ENCODE peak calls at places on chromosome 12, in eight cellular contexts. W is nephron progenitor cell, E is IMR-90, I is testis, P is cardiac fibroblast, D is GM06990, N is fibroblast of pulmonary artery, C is HFF-Myc. F is an unnamed sample.
A peak's percentile ranks its signal among the peaks of the same experiment; 100 is the strongest.

GRCh38 chr12:56487448-56488040 is 417 bp downstream of the GLS2 start:
- DNase-seq in W (peak; percentile 57), E (no peak), I (peak; percentile 34), P (peak; percentile 13), D (peak; percentile 47), N (peak; percentile 6), C (no peak), F (peak; percentile 36)

GRCh38 chr12:94622475-94622874 is 27.9 kb downstream of the TMCC3 start:
- DNase-seq in W (no peak), E (no peak), I (no peak), P (peak; percentile 55), D (no peak), N (peak; percentile 47), C (no peak), F (no peak)

GRCh38 chr12:93591137-93591868 is 18.8 kb downstream of the SOCS2 start:
- DNase-seq in W (peak; percentile 55), E (peak; percentile 87), I (peak; percentile 85), P (peak; percentile 83), D (peak; percentile 45), N (peak; percentile 84), C (peak; percentile 45), F (peak; percentile 59)

GRCh38 chr12:93624595-93625294 is 52.3 kb downstream of the SOCS2 start:
- DNase-seq in W (no peak), E (peak; percentile 98), I (no peak), P (peak; percentile 90), D (peak; percentile 46), N (peak; percentile 93), C (peak; percentile 93), F (peak; percentile 41)

GRCh38 chr12:78096909-78097597 is 266.4 kb downstream of the NAV3 start:
- DNase-seq in W (no peak), E (peak; percentile 69), I (no peak), P (peak; percentile 82), D (no peak), N (peak; percentile 74), C (peak; percentile 56), F (no peak)

GRCh38 chr12:102299731-102300130 is 102.1 kb upstream of the PMCH start:
- DNase-seq in W (no peak), E (no peak), I (no peak), P (no peak), D (no peak), N (no peak), C (no peak), F (no peak)

GRCh38 chr12:9721394-9722092 is 11.4 kb downstream of the CLECL1 start:
- DNase-seq in W (no peak), E (peak; percentile 3), I (no peak), P (peak; percentile 28), D (no peak), N (peak; percentile 41), C (peak; percentile 4), F (peak; percentile 47)

GRCh38 chr12:69732088-69732487 is 6.6 kb upstream of the RAB3IP start:
- DNase-seq in W (no peak), E (no peak), I (no peak), P (no peak), D (no peak), N (peak; percentile 22), C (no peak), F (no peak)

GRCh38 chr12:11822071-11822818 is 172.8 kb downstream of the ETV6 start:
- DNase-seq in W (no peak), E (peak; percentile 87), I (no peak), P (no peak), D (peak; percentile 54), N (peak; percentile 71), C (no peak), F (peak; percentile 57)

GRCh38 chr12:41917827-41918445 is 226.7 kb downstream of the GXYLT1 start:
- DNase-seq in W (no peak), E (no peak), I (no peak), P (peak; percentile 15), D (no peak), N (peak; percentile 18), C (no peak), F (no peak)

GRCh38 chr12:62827042-62827441 is 107.9 kb downstream of the PPM1H start:
- DNase-seq in W (no peak), E (no peak), I (no peak), P (no peak), D (no peak), N (no peak), C (no peak), F (no peak)
- TF ChIP-seq CTCF in W (no peak), E (no peak), I (no peak), P (peak; percentile 13), D (peak; percentile 11), N (no peak), C (peak; percentile 11), F (no peak)

DNA sequence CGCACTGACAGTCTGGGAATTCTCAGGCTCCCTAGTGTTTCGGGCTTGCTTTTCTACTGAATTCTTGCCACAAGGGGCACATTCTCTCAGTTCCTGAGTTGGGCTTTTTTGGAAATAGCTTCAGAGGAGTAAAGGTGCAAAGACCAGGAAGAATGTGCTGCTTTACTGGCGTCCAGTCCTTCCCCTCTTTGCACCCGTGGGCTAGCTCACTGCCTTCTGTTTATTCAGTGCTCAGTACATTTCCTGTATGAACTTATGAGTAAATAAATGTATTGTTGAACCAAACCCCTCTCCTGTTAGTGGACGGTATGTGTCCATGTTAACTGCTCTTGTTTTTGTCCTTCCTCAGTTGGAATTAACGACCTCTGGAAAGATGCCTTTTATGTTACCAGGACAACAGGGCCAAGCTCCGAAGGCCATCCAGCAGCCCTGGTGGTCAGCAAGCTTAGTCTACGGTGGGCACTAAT is 24.0 kb downstream of the GSG1 start:
- DNase-seq in W (no peak), E (no peak), I (no peak), P (no peak), D (no peak), N (no peak), C (no peak), F (no peak)
- TF ChIP-seq CTCF in W (no peak), E (no peak), I (no peak), P (peak; percentile 3), D (no peak), N (peak; percentile 1), C (no peak), F (no peak)

DNA sequence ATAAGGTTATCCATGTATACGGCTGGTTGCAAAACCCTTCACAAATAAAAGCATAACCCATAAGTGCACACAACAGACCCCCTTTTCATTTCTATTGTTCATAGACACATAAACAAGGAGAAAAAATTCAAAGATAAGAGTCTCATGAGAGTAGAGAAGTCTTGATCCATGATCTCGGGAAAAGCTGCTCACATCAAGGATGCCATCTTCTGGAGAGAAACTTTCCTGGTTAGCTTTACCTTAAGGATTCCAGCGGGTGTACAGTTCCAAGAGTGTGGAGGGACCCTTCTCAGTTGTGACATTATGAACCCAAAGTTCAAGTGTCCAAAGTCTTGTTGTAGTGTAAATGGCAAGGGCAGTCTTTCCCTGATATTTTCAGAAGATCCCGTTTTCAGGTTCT is 144.5 kb downstream of the LLPH start:
- DNase-seq in W (no peak), E (no peak), I (no peak), P (peak; percentile 37), D (no peak), N (peak; percentile 38), C (no peak), F (no peak)
- TF ChIP-seq CTCF in W (no peak), E (no peak), I (no peak), P (no peak), D (no peak), N (peak; percentile 21), C (no peak), F (no peak)

GRCh38 chr12:91991397-91992187 is 154.1 kb downstream of the BTG1 start:
- DNase-seq in W (no peak), E (no peak), I (no peak), P (no peak), D (peak; percentile 26), N (peak; percentile 42), C (no peak), F (peak; percentile 26)
- TF ChIP-seq CTCF in W (no peak), E (no peak), I (no peak), P (no peak), D (peak; percentile 19), N (no peak), C (no peak), F (peak; percentile 27)

GRCh38 chr12:6352198-6353173 is 10.6 kb upstream of the TNFRSF1A start:
- DNase-seq in W (no peak), E (no peak), I (no peak), P (no peak), D (no peak), N (no peak), C (no peak), F (no peak)

GRCh38 chr12:6358886-6359285 is 16.5 kb downstream of the SCNN1A start:
- DNase-seq in W (no peak), E (no peak), I (no peak), P (no peak), D (no peak), N (no peak), C (no peak), F (no peak)

GRCh38 chr12:6356374-6356820 is 14.5 kb upstream of the TNFRSF1A start:
- DNase-seq in W (no peak), E (no peak), I (no peak), P (no peak), D (no peak), N (no peak), C (no peak), F (no peak)

GRCh38 chr12:6354539-6355393 is 12.9 kb upstream of the TNFRSF1A start:
- DNase-seq in W (no peak), E (no peak), I (no peak), P (no peak), D (no peak), N (no peak), C (no peak), F (no peak)

DNA sequence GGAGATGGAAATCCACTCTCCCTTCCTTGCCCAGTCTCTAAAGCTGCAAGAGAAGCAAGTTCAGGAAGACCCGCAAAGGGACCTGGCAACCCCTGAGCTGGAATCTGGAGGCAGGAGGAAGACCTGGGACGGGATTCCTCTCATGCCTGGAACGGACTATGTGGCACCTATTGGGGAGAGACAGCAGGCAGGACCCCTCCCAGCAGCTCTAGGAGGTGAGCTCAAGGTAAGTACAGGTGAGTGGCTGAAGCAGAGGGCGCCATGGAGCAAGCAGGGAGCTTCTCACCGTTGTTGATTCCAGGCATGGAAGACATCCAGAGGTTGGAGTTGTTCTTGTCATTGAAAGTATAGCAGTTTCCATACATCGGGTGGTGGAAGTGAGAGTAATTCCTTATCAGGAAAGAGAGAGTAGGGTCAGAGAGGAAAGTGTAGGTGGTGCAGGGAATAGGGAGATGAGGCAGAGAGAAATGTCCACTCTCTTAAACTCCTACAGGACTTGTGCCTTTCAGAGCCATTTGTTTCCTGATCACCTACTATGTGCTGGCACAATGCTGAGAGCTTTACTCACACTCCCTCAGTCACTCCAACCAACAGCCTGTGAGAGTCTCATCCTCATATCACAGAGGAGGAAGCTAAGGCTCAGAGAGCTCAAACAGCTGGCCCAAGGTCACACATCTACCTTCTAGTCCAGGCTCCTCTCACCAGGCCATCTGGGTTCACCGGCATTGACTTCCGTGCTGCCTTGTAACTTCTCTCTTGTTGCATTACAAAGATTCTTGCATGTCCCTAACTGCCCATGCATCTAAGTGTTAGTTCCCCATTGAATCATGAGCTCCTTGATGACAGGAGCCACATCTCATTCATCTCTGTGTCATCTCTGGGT is 13.9 kb upstream of the TNFRSF1A start:
- DNase-seq in W (no peak), E (no peak), I (no peak), P (no peak), D (no peak), N (no peak), C (no peak), F (no peak)
- TF ChIP-seq CTCF in W (no peak), E (no peak), I (no peak), P (no peak), D (peak; percentile 15), N (no peak), C (no peak), F (no peak)

DNA sequence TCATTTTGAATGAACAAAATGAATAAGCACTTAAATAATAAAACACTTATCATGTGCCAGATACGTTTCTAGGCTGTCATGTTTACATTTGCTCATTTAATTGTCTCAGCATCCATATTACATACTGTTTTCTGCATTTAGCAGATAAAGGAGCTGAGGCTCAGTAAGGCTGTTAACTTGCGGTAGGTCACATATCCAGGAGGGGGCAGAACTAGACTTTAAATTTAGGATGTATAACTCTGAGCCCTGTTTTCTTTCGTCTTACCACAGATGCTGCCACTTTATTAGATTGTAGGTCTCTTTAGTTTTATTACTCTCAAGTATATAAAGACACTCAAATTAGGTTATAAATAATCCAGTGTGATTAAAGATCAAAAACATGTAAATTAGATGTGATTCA is 17.7 kb downstream of the IRAK4 start:
- DNase-seq in W (no peak), E (peak; percentile 45), I (no peak), P (peak; percentile 42), D (no peak), N (peak; percentile 36), C (no peak), F (peak; percentile 21)
- TF ChIP-seq CTCF in W (peak; percentile 42), E (peak; percentile 46), I (no peak), P (peak; percentile 35), D (peak; percentile 42), N (peak; percentile 43), C (peak; percentile 52), F (peak; percentile 45)